ENCODE peak calls at places on chromosome 21, in four cellular contexts. W is IMR-90, H is GM23248, Z is prostate gland. M is an unnamed sample.
A peak's percentile ranks its signal among the peaks of the same experiment; 100 is the strongest.

GRCh38 chr21:25999935-26000582 is 170.5 kb downstream of the APP start:
- DNase-seq in Z (no peak), H (no peak), W (no peak), M (no peak)

GRCh38 chr21:42097860-42098259 is 26.7 kb downstream of the UMODL1 start:
- DNase-seq in Z (peak; percentile 79), H (peak; percentile 99), W (peak; percentile 99), M (no peak)

GRCh38 chr21:45747802-45748445 is 104.4 kb downstream of the PCBP3 start:
- DNase-seq in Z (peak; percentile 22), W (peak; percentile 51), H (peak; percentile 90), M (no peak)

GRCh38 chr21:25561668-25562641 is 45.3 kb downstream of the MRPL39 start:
- DNase-seq in H (peak; percentile 86), Z (no peak), W (peak; percentile 82), M (peak; percentile 81)

GRCh38 chr21:45329261-45330074 is 41.8 kb upstream of the POFUT2 start:
- DNase-seq in H (no peak), Z (no peak), W (no peak), M (peak; percentile 70)

GRCh38 chr21:17368748-17369363 is 144.0 kb upstream of the CXADR start:
- DNase-seq in W (no peak), H (no peak), Z (no peak), M (no peak)

GRCh38 chr21:40622531-40622930 is 224.4 kb downstream of the DSCAM start:
- DNase-seq in H (no peak), Z (no peak), W (no peak), M (no peak)

GRCh38 chr21:31558839-31559367 is 100.6 kb upstream of the SOD1 start:
- DNase-seq in W (peak; percentile 76), H (peak; percentile 98), Z (peak; percentile 88), M (peak; percentile 77)

GRCh38 chr21:39664586-39664985 is 51.8 kb downstream of the B3GALT5 start:
- DNase-seq in W (no peak), Z (no peak), H (no peak), M (no peak)

GRCh38 chr21:14547834-14548513 is 1.9 kb upstream of the SAMSN1 start:
- DNase-seq in W (no peak), Z (no peak), H (no peak), M (no peak)

GRCh38 chr21:38622827-38623209 is 124.5 kb upstream of the ERG start:
- DNase-seq in Z (no peak), W (no peak), H (no peak), M (no peak)

GRCh38 chr21:40881767-40882166 is 34.8 kb upstream of the DSCAM start:
- DNase-seq in W (no peak), Z (no peak), H (no peak), M (no peak)

GRCh38 chr21:38147391-38147790 is 109.4 kb upstream of the KCNJ15 start:
- DNase-seq in H (no peak), Z (no peak), W (no peak), M (no peak)

GRCh38 chr21:43767980-43768867 is 7.9 kb downstream of the CSTB start:
- DNase-seq in H (peak; percentile 92), Z (no peak), W (peak; percentile 75), M (peak; percentile 87)

GRCh38 chr21:45263534-45263933 is 24.2 kb downstream of the POFUT2 start:
- DNase-seq in Z (no peak), W (no peak), H (no peak), M (no peak)

GRCh38 chr21:42038826-42039425 is 28.8 kb upstream of the ZBTB21 start:
- DNase-seq in W (peak; percentile 87), Z (no peak), H (peak; percentile 55), M (no peak)

GRCh38 chr21:21146587-21147373 is 148.6 kb downstream of the NCAM2 start:
- DNase-seq in Z (no peak), W (no peak), H (no peak), M (no peak)

GRCh38 chr21:43864313-43864805 is 664 bp upstream of the AGPAT3 start:
- DNase-seq in Z (peak; percentile 49), W (peak; percentile 16), H (peak; percentile 66), M (peak; percentile 79)

GRCh38 chr21:41653944-41654625 is 112.8 kb downstream of the RIPK4 start:
- DNase-seq in W (peak; percentile 50), H (peak; percentile 64), Z (peak; percentile 69), M (no peak)

GRCh38 chr21:17769049-17769845 is 49.9 kb downstream of the C21orf91 start:
- DNase-seq in Z (no peak), H (peak; percentile 18), W (no peak), M (no peak)

DNA sequence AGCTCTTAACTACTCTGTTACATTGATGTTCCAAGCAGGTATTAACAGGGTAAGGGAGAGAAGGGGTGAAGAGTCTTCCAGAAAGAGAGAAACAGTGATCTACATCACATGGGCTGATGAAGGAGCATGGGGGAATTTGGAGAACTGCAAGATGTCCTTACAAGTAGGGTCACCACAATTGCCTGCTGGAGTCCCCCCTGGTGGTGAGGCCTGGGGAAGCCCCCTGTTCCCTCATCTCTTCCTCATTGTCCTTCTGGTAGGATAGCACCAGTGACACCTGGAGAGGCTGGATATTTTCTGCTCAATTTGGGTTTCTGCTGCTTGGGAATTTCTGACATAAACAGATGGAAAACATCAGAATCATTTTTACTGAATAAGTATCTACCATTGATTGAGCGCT is 126.6 kb downstream of the RUNX1 start:
- DNase-seq in H (no peak), Z (no peak), W (no peak), M (no peak)
- H3K4me1 ChIP-seq in H (no peaks in the 10 kb centered on the region), Z (no peaks in the 10 kb centered on the region), W (no peaks in the 10 kb centered on the region), M (peaks cover 12% of the 10 kb centered on the region)

GRCh38 chr21:29235714-29236197 is 63.0 kb upstream of the BACH1 start:
- DNase-seq in H (no peak), W (no peak), Z (no peak), M (no peak)
- H3K4me1 ChIP-seq in H (peaks cover 54% of the 10 kb centered on the region), W (peaks cover 17% of the 10 kb centered on the region), Z (no peaks in the 10 kb centered on the region), M (peaks cover 51% of the 10 kb centered on the region)

DNA sequence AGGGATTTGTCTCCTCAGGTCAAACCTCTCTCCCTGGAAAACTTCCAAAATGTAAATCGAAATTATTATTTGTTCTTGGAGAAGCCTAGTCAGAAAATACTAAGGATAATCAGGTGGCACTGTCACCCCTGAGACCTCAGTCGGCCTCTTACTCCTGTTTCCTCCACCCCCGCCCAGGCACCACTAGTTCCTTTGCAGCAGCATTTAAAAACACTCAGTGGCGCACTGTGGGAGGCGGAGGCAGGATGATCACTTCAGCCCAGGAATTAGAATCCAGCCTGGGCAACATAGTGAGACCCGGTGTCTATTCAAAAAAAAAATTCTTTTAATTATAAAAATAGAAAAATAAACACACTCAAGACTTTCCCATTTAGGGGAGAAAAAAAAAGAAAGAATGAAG is 18.0 kb upstream of the IFNAR2 start:
- DNase-seq in Z (no peak), H (no peak), W (no peak), M (no peak)
- H3K4me1 ChIP-seq in Z (no peaks in the 10 kb centered on the region), H (peaks cover 7% of the 10 kb centered on the region), W (peaks cover 10% of the 10 kb centered on the region), M (peaks cover 36% of the 10 kb centered on the region)

GRCh38 chr21:34129971-34130597 is 56.7 kb downstream of the MRPS6 start:
- DNase-seq in W (peak; percentile 48), H (peak; percentile 52), Z (no peak), M (no peak)

GRCh38 chr21:34130598-34130985 is 57.2 kb downstream of the MRPS6 start:
- DNase-seq in H (no peak), Z (no peak), W (no peak), M (no peak)

GRCh38 chr21:34128124-34128523 is 54.7 kb downstream of the MRPS6 start:
- DNase-seq in H (peak; percentile 4), Z (no peak), W (no peak), M (no peak)

GRCh38 chr21:34129039-34129891 is 55.9 kb downstream of the MRPS6 start:
- DNase-seq in Z (peak; percentile 69), W (peak; percentile 92), H (peak; percentile 94), M (no peak)

DNA sequence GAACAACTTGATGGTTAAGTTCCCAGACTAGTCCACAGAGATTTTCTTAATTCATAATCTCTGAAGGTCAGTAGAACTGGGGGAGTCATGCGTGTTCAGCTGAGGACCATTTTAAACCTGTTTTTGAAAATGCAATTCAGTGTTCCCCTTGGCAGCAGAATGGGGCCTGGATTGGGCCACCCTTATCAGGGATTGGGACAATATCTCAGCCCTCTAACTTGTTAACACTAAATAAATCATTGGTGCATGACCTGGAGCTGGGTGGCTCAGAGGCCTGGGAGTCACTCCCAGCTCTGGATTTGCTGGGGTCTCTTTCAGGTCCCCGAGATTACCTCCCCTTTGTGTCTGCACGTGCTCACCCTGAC is 55.3 kb downstream of the MRPS6 start:
- DNase-seq in H (no peak), Z (no peak), W (no peak), M (no peak)
- H3K4me1 ChIP-seq in H (peaks cover 39% of the 10 kb centered on the region), Z (no peaks in the 10 kb centered on the region), W (peaks cover 30% of the 10 kb centered on the region), M (peaks cover 45% of the 10 kb centered on the region)

GRCh38 chr21:34511154-34511553 is 856 bp downstream of the KCNE1 start:
- DNase-seq in Z (no peak), W (no peak), H (peak; percentile 66), M (no peak)
- H3K4me1 ChIP-seq in Z (no peaks in the 10 kb centered on the region), W (peaks cover 1% of the 10 kb centered on the region), H (no peaks in the 10 kb centered on the region), M (peaks cover 16% of the 10 kb centered on the region)